ENCODE peak calls at places on chromosomes 7 and 10, in six cellular contexts. O is KBM-7; L is cardiac fibroblast; Z is epithelial cell of esophagus; N is naive thymus-derived CD4-positive, alpha-beta T cell; H is NCI-H1417. M is an unnamed sample.

GRCh38 chr10:52314007-52314821 is at the start of gene DKK1:
- DNase-seq in L (peak; percentile 88), Z (peak; percentile 89), O (peak; percentile 43), H (no peak), N (peak; percentile 22), M (peak; percentile 68)

GRCh38 chr7:28409716-28410627 is 2.3 kb upstream of the CREB5 start:
- DNase-seq in H (no peak), Z (peak; percentile 42), N (no peak), O (no peak), L (peak; percentile 48), M (no peak)

GRCh38 chr7:100065452-100066186 is 15.9 kb downstream of the ZNF3 start:
- DNase-seq in N (no peak), L (peak; percentile 76), H (no peak), Z (no peak), O (no peak), M (no peak)

GRCh38 chr10:130179640-130180039 is 43.4 kb downstream of the GLRX3 start:
- DNase-seq in N (no peak), L (peak; percentile 85), H (peak; percentile 31), Z (peak; percentile 53), O (peak; percentile 60), M (no peak)

GRCh38 chr10:110642980-110643655 is 1.0 kb upstream of the RBM20 start:
- DNase-seq in Z (no peak), H (peak; percentile 38), O (no peak), L (no peak), N (no peak), M (no peak)

GRCh38 chr10:101828734-101829551 is 10.7 kb upstream of the OGA start:
- DNase-seq in Z (no peak), O (no peak), L (no peak), N (no peak), H (no peak), M (no peak)

GRCh38 chr7:117072620-117073118 is 119.4 kb downstream of the ST7 start:
- DNase-seq in N (no peak), Z (peak; percentile 68), L (peak; percentile 33), H (peak; percentile 50), O (peak; percentile 43), M (no peak)

GRCh38 chr7:47314728-47315601 is 266.9 kb downstream of the TNS3 start:
- DNase-seq in O (no peak), Z (no peak), H (no peak), N (no peak), L (peak; percentile 66), M (no peak)